ENCODE peak calls at places on chromosomes 1 and 21, in seven cellular contexts. J, W, O, L, X, Q and K are unnamed samples. For H3K9me3, the result is how much of the 10 kb centered on the place peaks cover.

GRCh38 chr1:10569531-10569930 is 94.8 kb downstream of the PEX14 start:
- DNase-seq in J (no peak), W (no peak), O (no peak), L (no peak), X (no peak), Q (no peak), K (no peak)

GRCh38 chr1:228198977-228199590 is 8.8 kb upstream of the OBSCN start:
- DNase-seq in J (no peak), W (no peak), O (no peak), L (no peak), X (no peak), Q (no peak), K (no peak)

GRCh38 chr1:183822081-183822611 is 17.2 kb downstream of the RGL1 start:
- DNase-seq in J (peak), W (no peak), O (no peak), L (no peak), X (no peak), Q (no peak), K (peak)

GRCh38 chr1:185693654-185694053 is 40.5 kb upstream of the HMCN1 start:
- DNase-seq in J (no peak), W (no peak), O (no peak), L (no peak), X (no peak), Q (no peak), K (no peak)

GRCh38 chr1:157274698-157275534 is 136.7 kb upstream of the ETV3 start:
- DNase-seq in J (no peak), W (no peak), O (no peak), L (no peak), X (no peak), Q (no peak), K (no peak)

GRCh38 chr1:160500321-160500990 is 22.6 kb downstream of the SLAMF6 start:
- DNase-seq in J (no peak), W (no peak), O (no peak), L (no peak), X (no peak), Q (no peak), K (no peak)

GRCh38 chr1:246492611-246493245 is 14.4 kb downstream of the SMYD3 start:
- DNase-seq in J (peak), W (no peak), O (peak), L (no peak), X (peak), Q (peak), K (peak)

GRCh38 chr1:229068266-229069043 is 202.5 kb upstream of the RAB4A start:
- DNase-seq in J (peak), W (no peak), O (no peak), L (no peak), X (no peak), Q (no peak), K (no peak)

GRCh38 chr1:72432645-72433267 is 150.4 kb upstream of the NEGR1 start:
- DNase-seq in J (no peak), W (no peak), O (no peak), L (no peak), X (no peak), Q (no peak), K (no peak)

GRCh38 chr1:95118019-95118499 is 904 bp downstream of the TLCD4 start:
- DNase-seq in J (peak), W (no peak), O (no peak), L (no peak), X (no peak), Q (peak), K (no peak)

GRCh38 chr1:28115267-28115666 is 26.9 kb upstream of the EYA3 start:
- DNase-seq in J (no peak), W (no peak), O (no peak), L (no peak), X (no peak), Q (no peak), K (no peak)

GRCh38 chr21:46059195-46059594 is 38.7 kb upstream of the COL6A2 start:
- DNase-seq in J (no peak), W (peak), O (no peak), L (no peak), X (no peak), Q (no peak), K (peak)

GRCh38 chr21:46061063-46061462 is 36.8 kb upstream of the COL6A2 start:
- DNase-seq in J (no peak), W (peak), O (no peak), L (no peak), X (no peak), Q (no peak), K (no peak)

GRCh38 chr21:46062471-46063211 is 35.3 kb upstream of the COL6A2 start:
- DNase-seq in J (no peak), W (peak), O (no peak), L (no peak), X (no peak), Q (no peak), K (no peak)

GRCh38 chr21:46061950-46062349 is 36.0 kb upstream of the COL6A2 start:
- DNase-seq in J (no peak), W (no peak), O (no peak), L (no peak), X (no peak), Q (no peak), K (no peak)

GRCh38 chr21:46060596-46061061 is 37.3 kb upstream of the COL6A2 start:
- DNase-seq in J (peak), W (peak), O (peak), L (no peak), X (peak), Q (peak), K (peak)
- H3K9me3 ChIP-seq in J (under half), W (under half), O (under half), L (under half), X (under half), Q (under half), K (under half)

DNA sequence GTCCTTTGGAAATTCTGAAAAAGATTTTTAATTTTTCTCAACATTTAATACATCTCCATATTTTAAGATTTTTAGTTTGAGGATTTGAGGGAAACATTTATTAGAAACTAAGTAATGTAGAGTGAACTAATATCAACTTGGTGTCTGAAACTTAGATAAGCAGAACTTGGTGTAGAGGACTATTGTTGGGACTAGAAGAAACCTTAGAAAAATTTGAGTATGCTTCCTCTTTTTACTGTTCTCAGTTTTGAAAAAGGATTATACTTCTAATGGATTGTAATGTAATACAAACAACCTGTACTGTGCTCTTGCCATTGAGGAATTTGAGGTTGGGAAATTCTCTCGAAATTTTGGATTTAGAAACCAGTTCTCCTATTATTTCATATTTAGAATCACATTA is 2.4 kb downstream of the FNBP1L start:
- DNase-seq in J (no peak), W (no peak), O (no peak), L (no peak), X (no peak), Q (no peak), K (no peak)
- H3K4me3 ChIP-seq in J (no peak), W (no peak), O (no peak), L (no peak), X (no peak), Q (peak), K (no peak)

GRCh38 chr1:200658037-200658808 is 11.5 kb downstream of the DDX59 start:
- DNase-seq in J (no peak), W (no peak), O (no peak), L (no peak), X (no peak), Q (no peak), K (no peak)
- H3K9me3 ChIP-seq in J (under half), W (under half), O (under half), L (under half), X (under half), Q (under half), K (under half)

GRCh38 chr1:26351591-26352337 is 2.2 kb downstream of the CRYBG2 start:
- DNase-seq in J (no peak), W (no peak), O (no peak), L (no peak), X (no peak), Q (no peak), K (no peak)
- H3K4me3 ChIP-seq in J (no peak), W (no peak), O (no peak), L (no peak), X (no peak), Q (no peak), K (no peak)

GRCh38 chr1:248740876-248741275 is 14.7 kb downstream of the LYPD8 start:
- DNase-seq in J (no peak), W (no peak), O (no peak), L (no peak), X (no peak), Q (peak), K (no peak)

GRCh38 chr1:248737457-248737856 is 18.1 kb downstream of the LYPD8 start:
- DNase-seq in J (no peak), W (no peak), O (no peak), L (no peak), X (no peak), Q (peak), K (no peak)

GRCh38 chr1:248739580-248740205 is 15.9 kb downstream of the LYPD8 start:
- DNase-seq in J (no peak), W (no peak), O (no peak), L (no peak), X (no peak), Q (peak), K (no peak)

DNA sequence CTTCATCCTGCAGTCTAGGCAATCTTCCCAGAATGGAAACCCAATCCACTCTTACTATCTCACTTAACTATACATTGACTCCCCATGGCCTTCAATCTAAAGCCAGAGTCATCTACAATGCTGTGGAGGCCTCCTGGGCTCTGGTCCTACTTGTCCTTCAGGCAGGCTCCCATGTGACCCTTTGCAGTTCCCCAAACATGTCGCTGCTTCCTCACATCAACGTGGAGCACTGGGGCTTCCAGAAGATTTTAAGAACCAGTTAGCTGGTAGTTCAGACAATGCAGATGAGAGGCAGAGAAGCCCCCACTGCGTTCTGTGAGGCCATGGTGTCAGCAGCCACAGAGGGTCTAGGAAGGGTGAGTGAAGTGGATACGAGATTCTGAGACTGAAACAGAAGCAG is 18.6 kb downstream of the LYPD8 start:
- DNase-seq in J (no peak), W (no peak), O (no peak), L (no peak), X (no peak), Q (peak), K (no peak)
- H3K9me3 ChIP-seq in J (under half), W (under half), O (under half), L (under half), X (under half), Q (under half), K (under half)

DNA sequence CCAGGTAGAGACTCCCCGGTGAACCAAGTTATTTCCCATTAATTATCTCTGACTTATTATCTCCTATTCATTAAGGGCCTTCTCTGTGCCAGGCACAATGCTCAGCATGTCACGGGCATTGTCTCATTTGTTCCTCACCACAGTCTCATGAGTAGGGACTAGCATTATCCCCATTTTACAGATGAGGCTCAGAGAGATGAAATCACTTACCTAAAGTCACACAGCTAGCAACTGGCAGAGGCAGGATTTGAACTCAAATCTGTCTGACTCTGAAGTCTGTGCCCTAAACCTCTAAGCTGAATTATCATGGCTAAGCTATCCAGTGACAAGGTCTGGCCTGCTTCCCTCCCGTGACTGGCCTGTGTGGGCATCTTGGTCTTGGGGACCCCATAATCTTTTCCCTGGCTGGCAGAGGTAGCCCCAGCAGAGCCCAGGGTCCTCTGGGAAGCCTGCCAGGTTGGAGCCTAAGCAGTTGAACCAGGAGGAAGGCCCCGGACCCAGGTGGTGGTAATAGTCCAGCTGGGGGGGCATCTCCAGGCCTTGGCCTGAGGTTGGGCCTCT is 4.5 kb downstream of the MAP7D1 start:
- DNase-seq in J (no peak), W (peak), O (no peak), L (no peak), X (no peak), Q (no peak), K (no peak)
- H3K4me3 ChIP-seq in J (peak), W (no peak), O (peak), L (peak), X (peak), Q (peak), K (peak)

GRCh38 chr1:4005431-4005830 is 105.4 kb upstream of the C1orf174 start:
- DNase-seq in J (no peak), W (no peak), O (no peak), L (no peak), X (no peak), Q (peak), K (no peak)
- H3K9me3 ChIP-seq in J (under half), W (under half), O (half or more), L (under half), X (under half), Q (under half), K (under half)